ENCODE peak calls at places on chromosomes 13 and 19, in five cellular contexts. One of them, this sample, is unnamed.

GRCh38 chr13:43242040-43242439 is 218.7 kb downstream of the DNAJC15 start:
- DNase-seq in H9: no peak
- DNase-seq in neuronal stem cell: no peak
- DNase-seq in IMR-90: peak; percentile 47
- DNase-seq in trophoblast cell: no peak
- DNase-seq in this sample: no peak

GRCh38 chr19:46351241-46352041 is 4.6 kb downstream of the PPP5C start:
- DNase-seq in trophoblast cell: peak; percentile 34
- DNase-seq in neuronal stem cell: no peak
- DNase-seq in IMR-90: peak; percentile 43
- DNase-seq in H9: no peak
- DNase-seq in this sample: peak; percentile 68

GRCh38 chr13:111664696-111665095 is 344.3 kb downstream of the TEX29 start:
- DNase-seq in trophoblast cell: no peak
- DNase-seq in neuronal stem cell: no peak
- DNase-seq in IMR-90: no peak
- DNase-seq in H9: peak; percentile 9
- DNase-seq in this sample: no peak

GRCh38 chr13:36323951-36324566 is 22.1 kb downstream of the SPART start:
- DNase-seq in IMR-90: peak; percentile 52
- DNase-seq in H9: no peak
- DNase-seq in neuronal stem cell: no peak
- DNase-seq in trophoblast cell: peak; percentile 98
- DNase-seq in this sample: peak; percentile 92

GRCh38 chr13:109401891-109402290 is 384.5 kb downstream of the IRS2 start:
- DNase-seq in H9: no peak
- DNase-seq in trophoblast cell: peak; percentile 94
- DNase-seq in neuronal stem cell: no peak
- DNase-seq in IMR-90: no peak
- DNase-seq in this sample: no peak

GRCh38 chr19:12837225-12837624 is 1.1 kb upstream of the MAST1 start:
- DNase-seq in IMR-90: no peak
- DNase-seq in H9: no peak
- DNase-seq in trophoblast cell: no peak
- DNase-seq in neuronal stem cell: no peak
- DNase-seq in this sample: no peak

GRCh38 chr13:30172593-30173300 is 134.6 kb downstream of the KATNAL1 start:
- DNase-seq in H9: no peak
- DNase-seq in trophoblast cell: no peak
- DNase-seq in neuronal stem cell: no peak
- DNase-seq in IMR-90: no peak
- DNase-seq in this sample: no peak

GRCh38 chr13:30676672-30677071 is 58.7 kb upstream of the ALOX5AP start:
- DNase-seq in trophoblast cell: peak; percentile 31
- DNase-seq in IMR-90: peak; percentile 47
- DNase-seq in H9: no peak
- DNase-seq in neuronal stem cell: no peak
- DNase-seq in this sample: no peak

GRCh38 chr13:109792416-109793090 is 6.2 kb upstream of the IRS2 start:
- DNase-seq in H9: no peak
- DNase-seq in IMR-90: no peak
- DNase-seq in neuronal stem cell: no peak
- DNase-seq in trophoblast cell: peak; percentile 61
- DNase-seq in this sample: no peak

GRCh38 chr13:95834134-95834765 is 157.3 kb downstream of the DNAJC3 start:
- DNase-seq in IMR-90: peak; percentile 57
- DNase-seq in trophoblast cell: peak; percentile 75
- DNase-seq in H9: peak; percentile 58
- DNase-seq in neuronal stem cell: peak; percentile 74
- DNase-seq in this sample: peak; percentile 71

GRCh38 chr19:28913626-28914025 is 299.3 kb downstream of the UQCRFS1 start:
- DNase-seq in H9: no peak
- DNase-seq in IMR-90: no peak
- DNase-seq in trophoblast cell: no peak
- DNase-seq in neuronal stem cell: no peak
- DNase-seq in this sample: no peak

GRCh38 chr13:43797154-43797553 is 10.4 kb upstream of the ENOX1 start:
- DNase-seq in neuronal stem cell: no peak
- DNase-seq in H9: no peak
- DNase-seq in trophoblast cell: no peak
- DNase-seq in IMR-90: no peak
- DNase-seq in this sample: no peak

GRCh38 chr19:2648528-2648937 is 54.0 kb downstream of the GNG7 start:
- DNase-seq in trophoblast cell: peak; percentile 91
- DNase-seq in H9: peak; percentile 76
- DNase-seq in IMR-90: peak; percentile 74
- DNase-seq in neuronal stem cell: peak; percentile 65
- DNase-seq in this sample: peak; percentile 73

GRCh38 chr13:59782696-59783095 is 381.0 kb downstream of the DIAPH3 start:
- DNase-seq in H9: no peak
- DNase-seq in trophoblast cell: no peak
- DNase-seq in neuronal stem cell: no peak
- DNase-seq in IMR-90: no peak
- DNase-seq in this sample: no peak

GRCh38 chr19:47726467-47726866 is 13.2 kb downstream of the EHD2 start:
- DNase-seq in trophoblast cell: no peak
- DNase-seq in IMR-90: peak; percentile 76
- DNase-seq in H9: no peak
- DNase-seq in neuronal stem cell: no peak
- DNase-seq in this sample: peak; percentile 79

GRCh38 chr13:100765021-100765420 is 90.4 kb upstream of the TMTC4 start:
- DNase-seq in H9: no peak
- DNase-seq in IMR-90: no peak
- DNase-seq in neuronal stem cell: no peak
- DNase-seq in trophoblast cell: no peak
- DNase-seq in this sample: no peak

GRCh38 chr13:75250526-75251183 is 231.3 kb downstream of the TBC1D4 start:
- DNase-seq in neuronal stem cell: no peak
- DNase-seq in trophoblast cell: no peak
- DNase-seq in H9: no peak
- DNase-seq in IMR-90: peak; percentile 83
- DNase-seq in this sample: no peak

GRCh38 chr13:53821632-53822031 is 793.0 kb downstream of the OLFM4 start:
- DNase-seq in neuronal stem cell: no peak
- DNase-seq in H9: no peak
- DNase-seq in IMR-90: no peak
- DNase-seq in trophoblast cell: no peak
- DNase-seq in this sample: no peak

GRCh38 chr19:10230904-10231623 is at the start of gene S1PR2:
- DNase-seq in neuronal stem cell: peak; percentile 73
- DNase-seq in H9: peak; percentile 86
- DNase-seq in IMR-90: peak; percentile 75
- DNase-seq in trophoblast cell: peak; percentile 89
- DNase-seq in this sample: peak; percentile 80

GRCh38 chr19:861756-862528 is 2.5 kb downstream of the CFD start:
- DNase-seq in trophoblast cell: peak; percentile 57
- DNase-seq in H9: peak; percentile 98
- DNase-seq in IMR-90: no peak
- DNase-seq in neuronal stem cell: peak; percentile 43
- DNase-seq in this sample: peak; percentile 39

GRCh38 chr19:13887529-13887928 is 10.6 kb downstream of the NANOS3 start:
- DNase-seq in neuronal stem cell: no peak
- DNase-seq in trophoblast cell: no peak
- DNase-seq in H9: no peak
- DNase-seq in IMR-90: peak; percentile 15
- DNase-seq in this sample: peak; percentile 38

GRCh38 chr19:8515317-8515716 is 1.4 kb upstream of the ZNF414 start:
- DNase-seq in trophoblast cell: no peak
- DNase-seq in H9: no peak
- DNase-seq in neuronal stem cell: no peak
- DNase-seq in IMR-90: no peak
- DNase-seq in this sample: no peak

GRCh38 chr13:114143806-114144605 is 11.6 kb upstream of the RASA3 start:
- DNase-seq in trophoblast cell: no peak
- DNase-seq in IMR-90: no peak
- DNase-seq in H9: peak; percentile 74
- DNase-seq in neuronal stem cell: no peak
- DNase-seq in this sample: no peak

DNA sequence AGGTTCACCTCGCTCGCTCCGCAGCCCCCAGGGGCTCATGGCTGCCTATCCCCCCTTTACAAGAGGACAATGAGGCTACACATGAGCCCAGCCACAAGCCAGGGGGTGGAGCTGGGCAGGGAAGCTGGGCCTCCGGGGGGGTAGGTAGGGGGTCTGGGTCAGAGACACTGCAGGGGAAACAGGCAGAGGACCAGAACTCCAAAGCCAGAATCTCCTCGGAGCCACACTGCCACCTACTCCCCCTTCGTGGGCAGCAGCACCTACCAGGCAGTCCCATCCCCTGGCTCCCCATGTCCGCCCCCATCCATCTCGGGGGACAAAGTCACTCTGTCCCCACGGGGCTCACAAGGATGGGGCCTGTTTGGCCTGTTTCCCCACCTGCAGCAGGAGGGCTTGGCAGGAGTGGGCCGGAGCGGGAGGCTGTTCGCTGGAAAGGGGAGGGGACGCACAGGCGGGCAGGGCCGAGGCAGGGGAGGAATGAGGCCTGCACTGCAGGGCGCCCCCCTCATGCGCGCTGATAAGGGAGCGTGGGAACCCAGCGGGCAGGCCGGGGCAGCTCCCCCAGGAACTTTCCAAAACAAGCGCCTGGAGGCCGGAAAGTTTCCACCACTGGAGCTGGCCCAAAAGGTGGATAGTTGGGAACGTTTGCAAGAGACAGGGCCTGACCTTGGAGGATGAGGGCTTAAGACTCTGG is 545 bp upstream of the ISYNA1 start:
- DNase-seq in neuronal stem cell: no peak
- DNase-seq in IMR-90: no peak
- DNase-seq in H9: peak; percentile 73
- DNase-seq in trophoblast cell: peak; percentile 53
- DNase-seq in this sample: peak; percentile 74
- H2BK5ac ChIP-seq in neuronal stem cell: peak overlapping the region; percentile 100
- H2BK5ac ChIP-seq in IMR-90: no peak overlapping the region
- H2BK5ac ChIP-seq in H9: no peak overlapping the region
- H2BK5ac ChIP-seq in trophoblast cell: peak overlapping the region; percentile 96
- H2BK5ac ChIP-seq in this sample: peak overlapping the region; percentile 39

DNA sequence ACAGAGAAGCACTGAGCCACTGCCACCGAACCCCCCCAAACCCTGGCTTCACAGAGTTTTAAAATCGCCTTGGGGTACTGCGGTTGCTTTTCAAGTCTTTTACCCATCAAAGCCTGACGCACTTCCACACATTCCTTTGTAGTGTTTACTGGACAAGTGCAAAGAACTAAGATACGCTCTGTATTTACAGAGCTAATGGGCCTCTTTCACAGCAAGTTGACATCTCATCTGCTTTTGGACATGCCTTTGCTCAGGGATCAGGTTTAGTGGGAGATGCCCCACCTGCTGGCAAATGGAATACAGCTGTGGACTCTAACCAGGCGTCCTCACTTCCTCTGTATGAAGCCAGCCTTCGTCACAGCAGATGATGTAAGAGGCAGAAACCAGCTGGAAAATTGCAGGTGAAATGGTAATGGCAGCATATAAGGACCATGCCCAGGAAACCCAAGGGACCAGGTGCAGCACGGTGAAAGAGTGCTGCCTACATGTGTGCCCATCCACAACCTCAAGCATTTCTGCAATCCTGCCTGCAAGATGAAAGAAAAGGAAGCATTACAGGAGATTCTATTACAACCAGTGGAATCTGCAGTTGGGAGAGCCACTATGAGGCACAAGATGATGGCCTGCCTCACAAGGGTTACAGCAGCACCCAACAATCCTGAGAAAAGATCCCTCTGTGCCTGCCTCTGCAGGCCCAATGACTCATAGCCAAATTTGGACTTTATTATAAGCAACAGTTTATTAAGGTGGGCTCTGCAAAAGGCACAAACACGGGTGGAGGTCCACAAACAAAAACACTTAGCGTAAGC is 34.7 kb downstream of the BRD4 start:
- DNase-seq in neuronal stem cell: no peak
- DNase-seq in trophoblast cell: peak; percentile 60
- DNase-seq in IMR-90: peak; percentile 83
- DNase-seq in H9: no peak
- DNase-seq in this sample: peak; percentile 69
- H2BK5ac ChIP-seq in neuronal stem cell: no peak overlapping the region
- H2BK5ac ChIP-seq in trophoblast cell: peak overlapping the region; percentile 85
- H2BK5ac ChIP-seq in IMR-90: peak overlapping the region; percentile 22
- H2BK5ac ChIP-seq in H9: no peak overlapping the region
- H2BK5ac ChIP-seq in this sample: no peak overlapping the region

DNA sequence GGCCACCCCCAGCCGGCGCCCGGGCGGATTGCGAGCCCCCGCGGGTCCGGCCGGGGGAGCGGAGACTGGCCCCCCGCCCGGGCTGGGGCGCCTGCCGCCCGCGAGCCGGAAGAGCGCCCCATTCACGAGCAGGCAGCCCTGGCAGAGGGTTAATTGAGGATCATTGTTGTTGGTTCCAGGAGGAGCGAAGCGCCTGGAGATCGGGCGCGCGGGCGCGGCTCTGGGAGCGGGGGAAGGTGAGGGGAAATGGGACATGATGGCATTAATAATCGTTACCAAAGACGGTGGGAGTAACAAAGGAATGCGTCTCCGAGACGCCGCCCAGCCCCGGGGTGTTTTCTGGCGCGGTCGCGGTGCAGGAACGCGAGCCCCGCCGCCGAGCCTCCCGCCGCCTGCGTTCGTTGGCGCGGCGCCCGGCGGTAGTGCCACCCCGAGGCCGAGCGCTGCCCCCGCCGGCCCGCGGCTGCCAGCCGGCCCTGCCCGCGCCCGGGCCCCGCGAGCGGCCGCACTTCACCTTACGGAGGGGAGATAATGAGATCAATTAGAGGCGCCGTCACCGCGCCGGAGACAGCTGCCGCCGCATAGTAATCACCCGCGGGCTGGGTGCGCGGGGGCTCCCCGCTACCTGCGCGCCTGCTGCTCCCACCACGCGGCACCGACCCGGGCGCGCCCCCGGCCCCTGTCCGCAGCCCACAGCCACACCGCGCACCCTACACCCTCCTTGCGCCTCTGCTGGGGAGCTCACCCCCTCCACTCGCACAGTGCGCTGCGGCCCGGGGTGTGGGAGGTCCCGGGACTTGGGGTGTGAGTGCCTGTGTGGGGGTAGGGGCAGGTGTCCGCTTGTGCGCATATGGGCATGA is 2.8 kb downstream of the ZNF536 start:
- DNase-seq in IMR-90: no peak
- DNase-seq in neuronal stem cell: no peak
- DNase-seq in H9: peak; percentile 44
- DNase-seq in trophoblast cell: no peak
- DNase-seq in this sample: no peak
- H2BK5ac ChIP-seq in IMR-90: no peak overlapping the region
- H2BK5ac ChIP-seq in neuronal stem cell: no peak overlapping the region
- H2BK5ac ChIP-seq in H9: no peak overlapping the region
- H2BK5ac ChIP-seq in trophoblast cell: no peak overlapping the region
- H2BK5ac ChIP-seq in this sample: no peak overlapping the region

DNA sequence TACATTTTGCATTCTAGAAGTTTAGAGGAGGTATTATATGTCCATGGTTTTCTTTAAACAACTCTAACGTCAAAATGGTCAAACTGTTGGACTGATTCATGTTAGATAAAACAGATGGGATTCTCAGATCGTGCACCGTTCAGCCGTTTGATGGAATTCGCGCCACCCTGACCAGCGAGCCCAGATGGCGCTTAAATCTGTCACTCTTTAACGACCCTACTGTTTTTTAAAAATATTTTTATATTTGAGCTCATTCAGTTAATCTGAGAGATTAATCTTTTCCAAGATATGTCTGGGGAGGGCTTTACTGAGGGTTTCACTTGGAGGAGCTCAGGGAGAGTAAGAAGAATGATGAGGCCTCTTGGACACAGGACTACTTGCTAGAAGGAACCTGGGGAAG is 164.4 kb downstream of the TM9SF2 start:
- DNase-seq in H9: no peak
- DNase-seq in IMR-90: no peak
- DNase-seq in trophoblast cell: no peak
- DNase-seq in neuronal stem cell: no peak
- DNase-seq in this sample: no peak
- H2BK5ac ChIP-seq in H9: no peak overlapping the region
- H2BK5ac ChIP-seq in IMR-90: no peak overlapping the region
- H2BK5ac ChIP-seq in trophoblast cell: no peak overlapping the region
- H2BK5ac ChIP-seq in neuronal stem cell: no peak overlapping the region
- H2BK5ac ChIP-seq in this sample: no peak overlapping the region

GRCh38 chr19:5107432-5108122 is 138.7 kb downstream of the KDM4B start:
- DNase-seq in IMR-90: no peak
- DNase-seq in neuronal stem cell: no peak
- DNase-seq in H9: no peak
- DNase-seq in trophoblast cell: no peak
- DNase-seq in this sample: no peak
- H2BK5ac ChIP-seq in IMR-90: no peak overlapping the region
- H2BK5ac ChIP-seq in neuronal stem cell: no peak overlapping the region
- H2BK5ac ChIP-seq in H9: no peak overlapping the region
- H2BK5ac ChIP-seq in trophoblast cell: no peak overlapping the region
- H2BK5ac ChIP-seq in this sample: no peak overlapping the region